ENCODE peak calls at places on chromosomes 13 and 19, in six cellular contexts. One of them, this sample, is unnamed.

GRCh38 chr19:34555447-34555846 is 73.9 kb downstream of the WTIP start:
- DNase-seq in brain microvascular endothelial cell: peak; percentile 25
- DNase-seq in type B pancreatic cell: no peak
- DNase-seq in IMR-90: no peak
- DNase-seq in ovary: no peak
- DNase-seq in Calu3: peak; percentile 36
- DNase-seq in this sample: no peak

GRCh38 chr13:77509221-77509620 is 26.3 kb upstream of the SCEL start:
- DNase-seq in IMR-90: peak; percentile 8
- DNase-seq in brain microvascular endothelial cell: peak; percentile 65
- DNase-seq in Calu3: no peak
- DNase-seq in type B pancreatic cell: no peak
- DNase-seq in ovary: no peak
- DNase-seq in this sample: no peak

GRCh38 chr13:71149498-71150363 is 717.3 kb downstream of the DACH1 start:
- DNase-seq in Calu3: peak; percentile 4
- DNase-seq in ovary: no peak
- DNase-seq in IMR-90: no peak
- DNase-seq in brain microvascular endothelial cell: no peak
- DNase-seq in type B pancreatic cell: no peak
- DNase-seq in this sample: no peak

GRCh38 chr19:6963259-6963852 is 57.9 kb downstream of the MBD3L2B start:
- DNase-seq in brain microvascular endothelial cell: no peak
- DNase-seq in Calu3: no peak
- DNase-seq in type B pancreatic cell: no peak
- DNase-seq in IMR-90: no peak
- DNase-seq in ovary: no peak
- DNase-seq in this sample: no peak

GRCh38 chr13:51560336-51560735 is 23.9 kb upstream of the WDFY2 start:
- DNase-seq in Calu3: no peak
- DNase-seq in type B pancreatic cell: no peak
- DNase-seq in brain microvascular endothelial cell: no peak
- DNase-seq in IMR-90: no peak
- DNase-seq in ovary: no peak
- DNase-seq in this sample: no peak

GRCh38 chr13:91184244-91184926 is 163.1 kb upstream of the MIR17HG start:
- DNase-seq in brain microvascular endothelial cell: no peak
- DNase-seq in IMR-90: no peak
- DNase-seq in type B pancreatic cell: no peak
- DNase-seq in Calu3: no peak
- DNase-seq in ovary: no peak
- DNase-seq in this sample: no peak

GRCh38 chr19:31312004-31312403 is 37.2 kb downstream of the TSHZ3 start:
- DNase-seq in brain microvascular endothelial cell: peak; percentile 84
- DNase-seq in IMR-90: peak; percentile 87
- DNase-seq in type B pancreatic cell: no peak
- DNase-seq in ovary: no peak
- DNase-seq in Calu3: no peak
- DNase-seq in this sample: no peak

GRCh38 chr13:114068723-114069322 is 63.6 kb downstream of the RASA3 start:
- DNase-seq in Calu3: no peak
- DNase-seq in type B pancreatic cell: no peak
- DNase-seq in brain microvascular endothelial cell: no peak
- DNase-seq in ovary: peak; percentile 52
- DNase-seq in IMR-90: peak; percentile 77
- DNase-seq in this sample: no peak

GRCh38 chr13:89401209-89401810 is 1730.1 kb downstream of the SLITRK5 start:
- DNase-seq in ovary: no peak
- DNase-seq in brain microvascular endothelial cell: peak; percentile 3
- DNase-seq in IMR-90: peak; percentile 73
- DNase-seq in type B pancreatic cell: no peak
- DNase-seq in Calu3: no peak
- DNase-seq in this sample: no peak

GRCh38 chr19:5447700-5448311 is 7.4 kb upstream of the ZNRF4 start:
- DNase-seq in brain microvascular endothelial cell: no peak
- DNase-seq in IMR-90: no peak
- DNase-seq in Calu3: no peak
- DNase-seq in type B pancreatic cell: no peak
- DNase-seq in ovary: no peak
- DNase-seq in this sample: no peak

GRCh38 chr13:95327190-95327589 is 25.9 kb upstream of the ABCC4 start:
- DNase-seq in IMR-90: no peak
- DNase-seq in Calu3: no peak
- DNase-seq in type B pancreatic cell: no peak
- DNase-seq in ovary: no peak
- DNase-seq in brain microvascular endothelial cell: no peak
- DNase-seq in this sample: no peak

GRCh38 chr19:47765522-47766358 is 12.8 kb upstream of the SELENOW start:
- DNase-seq in IMR-90: peak; percentile 44
- DNase-seq in Calu3: peak; percentile 66
- DNase-seq in brain microvascular endothelial cell: no peak
- DNase-seq in ovary: peak; percentile 78
- DNase-seq in type B pancreatic cell: no peak
- DNase-seq in this sample: peak; percentile 86

GRCh38 chr13:44300895-44301638 is 72.6 kb upstream of the SERP2 start:
- DNase-seq in brain microvascular endothelial cell: peak; percentile 61
- DNase-seq in IMR-90: peak; percentile 87
- DNase-seq in Calu3: peak; percentile 52
- DNase-seq in ovary: peak; percentile 47
- DNase-seq in type B pancreatic cell: no peak
- DNase-seq in this sample: no peak

GRCh38 chr19:47228937-47229673 is 1.9 kb downstream of the BBC3 start:
- DNase-seq in Calu3: no peak
- DNase-seq in IMR-90: peak; percentile 61
- DNase-seq in type B pancreatic cell: no peak
- DNase-seq in ovary: no peak
- DNase-seq in brain microvascular endothelial cell: peak; percentile 36
- DNase-seq in this sample: no peak

GRCh38 chr19:11324079-11324661 is 15.3 kb downstream of the RAB3D start:
- DNase-seq in Calu3: peak; percentile 75
- DNase-seq in type B pancreatic cell: peak; percentile 71
- DNase-seq in ovary: peak; percentile 79
- DNase-seq in brain microvascular endothelial cell: peak; percentile 65
- DNase-seq in IMR-90: peak; percentile 94
- DNase-seq in this sample: peak; percentile 93

GRCh38 chr19:2944403-2944774 is 382 bp downstream of the ZNF77 start:
- DNase-seq in IMR-90: no peak
- DNase-seq in brain microvascular endothelial cell: no peak
- DNase-seq in Calu3: no peak
- DNase-seq in ovary: no peak
- DNase-seq in type B pancreatic cell: no peak
- DNase-seq in this sample: no peak

GRCh38 chr19:2945575-2946184 is 909 bp upstream of the ZNF77 start:
- DNase-seq in IMR-90: no peak
- DNase-seq in brain microvascular endothelial cell: no peak
- DNase-seq in ovary: no peak
- DNase-seq in type B pancreatic cell: no peak
- DNase-seq in Calu3: no peak
- DNase-seq in this sample: no peak

GRCh38 chr19:2949939-2950285 is 5.1 kb upstream of the ZNF77 start:
- DNase-seq in IMR-90: peak; percentile 50
- DNase-seq in Calu3: peak; percentile 19
- DNase-seq in brain microvascular endothelial cell: peak; percentile 54
- DNase-seq in type B pancreatic cell: no peak
- DNase-seq in ovary: no peak
- DNase-seq in this sample: no peak

GRCh38 chr19:2942928-2943640 is 1.7 kb downstream of the ZNF77 start:
- DNase-seq in brain microvascular endothelial cell: no peak
- DNase-seq in type B pancreatic cell: no peak
- DNase-seq in Calu3: no peak
- DNase-seq in ovary: no peak
- DNase-seq in IMR-90: no peak
- DNase-seq in this sample: no peak

GRCh38 chr19:2944775-2945574 is at the start of gene ZNF77:
- DNase-seq in ovary: peak; percentile 99
- DNase-seq in IMR-90: peak; percentile 99
- DNase-seq in Calu3: peak; percentile 96
- DNase-seq in type B pancreatic cell: peak; percentile 98
- DNase-seq in brain microvascular endothelial cell: peak; percentile 99
- DNase-seq in this sample: peak; percentile 99
- TF ChIP-seq CTCF in ovary: peak; percentile 56
- TF ChIP-seq CTCF in IMR-90: no peak
- TF ChIP-seq CTCF in Calu3: no peak
- TF ChIP-seq CTCF in type B pancreatic cell: peak; percentile 50
- TF ChIP-seq CTCF in brain microvascular endothelial cell: peak; percentile 14
- TF ChIP-seq CTCF in this sample: no peak

GRCh38 chr13:28718186-28718537 is 608 bp downstream of the SLC46A3 start:
- DNase-seq in ovary: no peak
- DNase-seq in type B pancreatic cell: no peak
- DNase-seq in Calu3: no peak
- DNase-seq in brain microvascular endothelial cell: no peak
- DNase-seq in IMR-90: peak; percentile 12
- DNase-seq in this sample: no peak

GRCh38 chr13:28719227-28719562 is 425 bp upstream of the SLC46A3 start:
- DNase-seq in ovary: no peak
- DNase-seq in Calu3: no peak
- DNase-seq in brain microvascular endothelial cell: no peak
- DNase-seq in IMR-90: no peak
- DNase-seq in type B pancreatic cell: no peak
- DNase-seq in this sample: no peak

GRCh38 chr13:28717170-28717569 is 1.6 kb downstream of the SLC46A3 start:
- DNase-seq in ovary: no peak
- DNase-seq in brain microvascular endothelial cell: no peak
- DNase-seq in IMR-90: no peak
- DNase-seq in type B pancreatic cell: no peak
- DNase-seq in Calu3: no peak
- DNase-seq in this sample: no peak

GRCh38 chr13:28719656-28720055 is 886 bp upstream of the SLC46A3 start:
- DNase-seq in type B pancreatic cell: no peak
- DNase-seq in IMR-90: peak; percentile 54
- DNase-seq in brain microvascular endothelial cell: peak; percentile 89
- DNase-seq in Calu3: no peak
- DNase-seq in ovary: no peak
- DNase-seq in this sample: no peak

GRCh38 chr13:28718538-28719226 is at the start of gene SLC46A3:
- DNase-seq in ovary: peak; percentile 99
- DNase-seq in Calu3: peak; percentile 92
- DNase-seq in brain microvascular endothelial cell: peak; percentile 100
- DNase-seq in IMR-90: peak; percentile 98
- DNase-seq in type B pancreatic cell: peak; percentile 96
- DNase-seq in this sample: peak; percentile 99
- TF ChIP-seq CTCF in ovary: peak; percentile 15
- TF ChIP-seq CTCF in Calu3: no peak
- TF ChIP-seq CTCF in brain microvascular endothelial cell: peak; percentile 3
- TF ChIP-seq CTCF in IMR-90: peak; percentile 20
- TF ChIP-seq CTCF in type B pancreatic cell: peak; percentile 34
- TF ChIP-seq CTCF in this sample: peak; percentile 19

GRCh38 chr19:8064866-8065486 is 12.4 kb downstream of the CCL25 start:
- DNase-seq in IMR-90: no peak
- DNase-seq in type B pancreatic cell: no peak
- DNase-seq in Calu3: no peak
- DNase-seq in brain microvascular endothelial cell: no peak
- DNase-seq in ovary: no peak
- DNase-seq in this sample: no peak

GRCh38 chr19:8074501-8074900 is 21.9 kb downstream of the CCL25 start:
- DNase-seq in IMR-90: no peak
- DNase-seq in type B pancreatic cell: no peak
- DNase-seq in Calu3: no peak
- DNase-seq in brain microvascular endothelial cell: no peak
- DNase-seq in ovary: no peak
- DNase-seq in this sample: no peak

GRCh38 chr19:8065489-8066261 is 13.1 kb downstream of the CCL25 start:
- DNase-seq in ovary: no peak
- DNase-seq in Calu3: no peak
- DNase-seq in IMR-90: no peak
- DNase-seq in type B pancreatic cell: no peak
- DNase-seq in brain microvascular endothelial cell: no peak
- DNase-seq in this sample: no peak

GRCh38 chr19:8071912-8072311 is 19.4 kb downstream of the CCL25 start:
- DNase-seq in brain microvascular endothelial cell: no peak
- DNase-seq in Calu3: no peak
- DNase-seq in type B pancreatic cell: no peak
- DNase-seq in ovary: no peak
- DNase-seq in IMR-90: no peak
- DNase-seq in this sample: no peak

DNA sequence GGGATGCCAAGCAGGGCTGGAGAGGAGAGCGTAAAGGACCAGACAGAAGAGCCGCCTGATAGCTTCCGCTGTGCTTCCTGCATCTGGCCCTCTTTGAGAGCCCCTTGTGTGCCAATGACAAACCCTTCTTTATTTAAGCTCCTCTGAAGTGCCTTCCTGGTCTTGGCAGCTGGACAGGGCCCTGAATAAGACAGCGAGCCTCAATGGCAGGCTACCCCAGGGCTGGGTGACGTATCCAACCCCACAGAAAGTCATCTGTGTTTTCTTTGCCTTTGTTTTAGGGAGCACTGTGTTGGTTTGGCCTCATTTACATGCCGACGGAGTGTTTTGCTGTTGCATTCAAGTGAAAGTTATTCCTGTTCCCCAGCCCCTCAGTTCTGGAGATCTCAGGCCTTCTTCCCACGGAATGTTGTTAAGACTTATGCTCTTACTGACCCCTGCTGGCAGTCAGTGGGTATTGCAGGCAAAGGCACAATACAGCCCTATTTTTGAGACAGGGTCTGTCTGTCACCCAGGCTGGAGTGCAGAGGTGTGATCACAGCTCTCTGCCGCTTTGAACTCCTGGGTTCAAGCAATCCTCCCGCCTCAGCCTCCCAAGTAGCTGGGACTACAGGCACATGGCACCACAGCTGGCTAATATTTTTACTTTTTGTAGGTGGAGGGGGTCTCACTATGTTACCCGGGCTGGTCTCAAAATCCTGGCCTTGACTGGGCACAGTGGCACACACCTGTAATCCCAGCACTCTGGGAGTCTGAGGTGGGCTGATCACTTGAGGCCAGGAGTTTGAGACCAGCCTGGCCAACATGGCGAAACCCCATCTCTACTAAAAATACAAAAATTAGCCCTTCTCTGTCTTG is 16.8 kb downstream of the CCL25 start:
- DNase-seq in type B pancreatic cell: no peak
- DNase-seq in brain microvascular endothelial cell: no peak
- DNase-seq in ovary: no peak
- DNase-seq in IMR-90: no peak
- DNase-seq in Calu3: no peak
- DNase-seq in this sample: no peak
- TF ChIP-seq CTCF in type B pancreatic cell: peak; percentile 84
- TF ChIP-seq CTCF in brain microvascular endothelial cell: peak; percentile 71
- TF ChIP-seq CTCF in ovary: no peak
- TF ChIP-seq CTCF in IMR-90: peak; percentile 26
- TF ChIP-seq CTCF in Calu3: peak; percentile 46
- TF ChIP-seq CTCF in this sample: peak; percentile 49

GRCh38 chr13:28754698-28755545 is 36.2 kb upstream of the SLC46A3 start:
- DNase-seq in ovary: no peak
- DNase-seq in type B pancreatic cell: no peak
- DNase-seq in IMR-90: peak; percentile 13
- DNase-seq in Calu3: no peak
- DNase-seq in brain microvascular endothelial cell: peak; percentile 32
- DNase-seq in this sample: peak; percentile 79

GRCh38 chr13:28755546-28755870 is 36.7 kb upstream of the SLC46A3 start:
- DNase-seq in ovary: no peak
- DNase-seq in IMR-90: no peak
- DNase-seq in type B pancreatic cell: no peak
- DNase-seq in brain microvascular endothelial cell: no peak
- DNase-seq in Calu3: no peak
- DNase-seq in this sample: peak; percentile 11

GRCh38 chr13:28751210-28751935 is 32.6 kb upstream of the SLC46A3 start:
- DNase-seq in IMR-90: no peak
- DNase-seq in Calu3: no peak
- DNase-seq in type B pancreatic cell: no peak
- DNase-seq in ovary: no peak
- DNase-seq in brain microvascular endothelial cell: no peak
- DNase-seq in this sample: no peak

GRCh38 chr13:28753946-28754345 is 35.2 kb upstream of the SLC46A3 start:
- DNase-seq in brain microvascular endothelial cell: no peak
- DNase-seq in IMR-90: no peak
- DNase-seq in type B pancreatic cell: no peak
- DNase-seq in ovary: no peak
- DNase-seq in Calu3: no peak
- DNase-seq in this sample: peak; percentile 81

GRCh38 chr13:28753208-28753892 is 34.6 kb upstream of the SLC46A3 start:
- DNase-seq in brain microvascular endothelial cell: peak; percentile 91
- DNase-seq in type B pancreatic cell: no peak
- DNase-seq in Calu3: peak; percentile 30
- DNase-seq in IMR-90: peak; percentile 91
- DNase-seq in ovary: no peak
- DNase-seq in this sample: peak; percentile 90
- TF ChIP-seq CTCF in brain microvascular endothelial cell: peak; percentile 41
- TF ChIP-seq CTCF in type B pancreatic cell: peak; percentile 27
- TF ChIP-seq CTCF in Calu3: no peak
- TF ChIP-seq CTCF in IMR-90: peak; percentile 13
- TF ChIP-seq CTCF in ovary: no peak
- TF ChIP-seq CTCF in this sample: peak; percentile 19